ENCODE peak calls at places on chromosomes 2 and 18, in eight cellular contexts. D is AG04450, T is upper lobe of right lung, H is heart left ventricle, V is A549, G is body of pancreas, F is brain microvascular endothelial cell, I is WERI-Rb-1. R is an unnamed sample.

GRCh38 chr2:81467096-81467495 is 1162.5 kb upstream of the LRRTM1 start:
- DNase-seq in I (no peak), T (peak), H (peak), V (no peak), G (no peak), D (no peak), F (no peak), R (no peak)

GRCh38 chr18:27211569-27211968 is 26.5 kb upstream of the CHST9 start:
- DNase-seq in G (no peak), H (no peak), F (no peak), T (no peak), D (no peak), V (no peak), I (no peak), R (no peak)

GRCh38 chr2:216015722-216016464 is 2.5 kb upstream of the MREG start:
- DNase-seq in H (no peak), V (no peak), G (no peak), F (no peak), I (peak), D (no peak), T (no peak), R (no peak)

GRCh38 chr2:71461304-71461671 is 7.9 kb downstream of the DYSF start:
- DNase-seq in G (no peak), F (no peak), V (no peak), H (no peak), T (no peak), I (no peak), D (no peak), R (no peak)

GRCh38 chr2:197141669-197142068 is 168.9 kb downstream of the ANKRD44 start:
- DNase-seq in H (no peak), V (no peak), F (no peak), G (no peak), D (no peak), I (no peak), T (no peak), R (no peak)

GRCh38 chr2:47205576-47206141 is 50.6 kb upstream of the STPG4 start:
- DNase-seq in D (no peak), V (no peak), G (peak), I (peak), T (no peak), F (no peak), H (no peak), R (no peak)

GRCh38 chr2:224407241-224407680 is 5.4 kb upstream of the FAM124B start:
- DNase-seq in D (no peak), H (no peak), T (no peak), V (no peak), F (no peak), G (no peak), I (no peak), R (no peak)

GRCh38 chr2:177573120-177573519 is 180.5 kb downstream of the AGPS start:
- DNase-seq in I (no peak), T (no peak), D (no peak), F (no peak), G (no peak), H (no peak), V (peak), R (no peak)

GRCh38 chr2:54975598-54976507 is 74.4 kb downstream of the RTN4 start:
- DNase-seq in T (no peak), I (no peak), D (no peak), H (no peak), G (no peak), V (no peak), F (no peak), R (no peak)

GRCh38 chr2:175690113-175690716 is 311.9 kb downstream of the LNPK start:
- DNase-seq in H (no peak), T (no peak), F (peak), V (peak), D (peak), I (peak), G (peak), R (no peak)

DNA sequence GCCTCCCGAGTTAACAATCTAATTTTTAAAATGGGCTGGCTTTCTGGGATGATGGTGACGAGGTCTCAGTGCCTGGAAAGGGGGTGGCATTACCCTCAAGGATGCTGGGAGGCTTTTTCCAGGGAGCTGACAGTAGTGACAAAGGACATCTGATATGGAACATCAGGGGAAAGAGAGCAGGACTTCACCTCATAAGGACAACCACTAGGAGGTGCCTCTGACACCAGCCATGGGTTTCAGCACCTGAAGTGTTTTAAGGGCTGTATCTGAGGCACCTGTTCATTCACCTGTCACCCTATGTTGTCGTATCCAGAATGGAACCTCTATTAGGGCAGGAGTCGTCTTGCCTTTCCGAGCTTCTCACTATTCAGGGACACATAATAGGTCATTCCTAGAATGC is 10.8 kb downstream of the IL36B start:
- DNase-seq in F (no peak), G (no peak), H (no peak), V (peak), I (no peak), D (no peak), T (no peak), R (no peak)
- TF ChIP-seq CTCF in F (peak), G (no peak), H (no peak), V (no peak), I (peak), D (no peak), T (peak), R (no peak)

GRCh38 chr2:96116424-96116878 is at the start of gene ADRA2B:
- DNase-seq in V (peak), T (peak), G (peak), D (no peak), I (peak), H (peak), F (no peak), R (no peak)

GRCh38 chr2:96114903-96115581 is 1.3 kb downstream of the ADRA2B start:
- DNase-seq in F (no peak), D (no peak), H (peak), G (no peak), I (no peak), T (no peak), V (no peak), R (no peak)

GRCh38 chr2:96116879-96117533 is 635 bp upstream of the ADRA2B start:
- DNase-seq in G (peak), H (peak), T (peak), I (peak), V (peak), F (no peak), D (no peak), R (no peak)

GRCh38 chr2:96114546-96114902 is 1.8 kb downstream of the ADRA2B start:
- DNase-seq in D (no peak), F (no peak), V (no peak), G (no peak), T (no peak), H (peak), I (no peak), R (no peak)

GRCh38 chr2:96115631-96116423 is 544 bp downstream of the ADRA2B start:
- DNase-seq in F (no peak), H (peak), V (no peak), D (no peak), I (no peak), T (peak), G (no peak), R (no peak)
- H3K27ac ChIP-seq in F (no peak), H (no peak), V (peak), D (no peak), I (no peak), T (no peak), G (peak), R (no peak)

DNA sequence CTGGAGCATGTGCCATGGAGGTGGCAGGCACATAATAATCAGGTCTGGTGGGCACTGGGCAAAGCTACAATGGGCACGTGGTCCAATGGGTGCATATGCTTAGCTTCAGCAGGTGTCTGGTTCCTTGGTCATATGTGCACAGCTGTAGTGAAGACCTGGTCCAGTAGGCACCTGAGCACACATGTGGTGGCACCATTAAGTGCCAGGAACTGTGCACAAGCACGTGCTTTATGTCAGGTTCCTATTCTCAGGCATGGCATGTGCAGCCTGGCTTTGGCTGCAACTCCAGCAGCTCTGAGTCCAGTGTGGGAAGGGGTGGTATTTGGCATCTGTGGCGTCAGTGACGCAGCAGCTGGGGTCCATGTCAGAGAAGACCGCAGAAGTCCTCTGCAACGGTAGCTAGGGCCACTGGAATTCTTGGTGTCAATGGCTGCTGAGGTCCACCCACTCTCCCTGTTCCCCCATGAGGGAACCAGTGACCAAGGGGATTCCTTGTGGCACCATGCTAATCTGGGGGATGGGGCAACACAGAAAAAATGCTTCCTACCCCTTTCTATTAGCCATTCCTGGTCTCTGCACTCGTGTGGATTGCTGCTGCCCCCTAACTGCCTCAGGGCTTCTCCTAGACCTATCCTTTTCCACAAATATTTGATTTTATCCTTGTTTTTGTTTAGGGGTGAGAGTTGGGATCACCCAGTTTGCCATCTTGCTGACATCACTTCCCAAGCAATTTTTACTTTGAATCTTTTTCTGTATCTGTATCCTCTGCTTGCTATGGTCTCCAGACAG is 262.9 kb upstream of the MAP2 start:
- DNase-seq in V (no peak), T (no peak), I (no peak), D (no peak), G (no peak), F (no peak), H (no peak), R (no peak)
- TF ChIP-seq CTCF in V (no peak), T (no peak), I (no peak), D (no peak), G (no peak), F (no peak), H (no peak), R (no peak)

GRCh38 chr18:24536326-24536725 is 75.9 kb downstream of the HRH4 start:
- DNase-seq in G (no peak), T (no peak), H (no peak), F (no peak), D (no peak), I (no peak), V (no peak), R (no peak)

GRCh38 chr18:24540896-24541295 is 80.5 kb downstream of the HRH4 start:
- DNase-seq in G (no peak), V (no peak), H (no peak), T (no peak), I (no peak), D (no peak), F (no peak), R (no peak)

GRCh38 chr18:24539866-24540604 is 79.6 kb downstream of the HRH4 start:
- DNase-seq in V (no peak), F (no peak), H (no peak), T (no peak), D (no peak), G (no peak), I (no peak), R (no peak)

GRCh38 chr18:24536834-24537233 is 76.4 kb downstream of the HRH4 start:
- DNase-seq in H (no peak), V (no peak), F (no peak), G (no peak), I (no peak), T (no peak), D (no peak), R (no peak)

GRCh38 chr18:24538421-24539264 is 78.2 kb downstream of the HRH4 start:
- DNase-seq in G (no peak), I (no peak), F (no peak), T (no peak), D (no peak), V (no peak), H (no peak), R (no peak)
- H3K27ac ChIP-seq in G (no peak), I (no peak), F (no peak), T (no peak), D (no peak), V (no peak), H (no peak), R (no peak)

DNA sequence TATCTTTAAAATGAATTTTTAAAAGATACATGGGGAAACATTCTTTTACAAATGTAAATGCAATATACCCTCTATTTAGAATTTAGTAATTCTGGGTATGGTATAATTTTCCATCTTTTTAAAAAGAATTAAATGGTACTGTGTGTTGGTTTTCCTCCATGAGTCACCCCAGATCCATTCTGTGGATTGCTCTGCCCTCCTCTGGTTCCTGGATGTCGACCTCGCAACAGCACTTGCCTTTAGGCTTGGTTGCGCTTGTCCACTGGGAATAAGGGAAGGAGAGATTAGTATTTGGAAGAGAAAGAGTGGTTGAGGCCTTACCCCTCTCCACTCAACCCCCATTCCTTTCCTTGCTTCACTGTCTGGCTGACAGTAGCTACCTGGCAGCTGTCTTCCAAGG is 90.4 kb downstream of the FTCDNL1 start:
- DNase-seq in T (no peak), F (no peak), G (no peak), V (no peak), H (no peak), I (no peak), D (no peak), R (no peak)
- TF ChIP-seq CTCF in T (no peak), F (no peak), G (no peak), V (no peak), H (no peak), I (no peak), D (no peak), R (no peak)

GRCh38 chr2:20446280-20446916 is 476 bp upstream of the RHOB start:
- DNase-seq in G (no peak), F (peak), I (peak), T (no peak), H (no peak), V (no peak), D (no peak), R (no peak)
- H3K27ac ChIP-seq in G (peak), F (peak), I (peak), T (peak), H (peak), V (peak), D (peak), R (peak)

GRCh38 chr2:21369787-21370186 is 246.0 kb downstream of the TDRD15 start:
- DNase-seq in H (no peak), V (no peak), I (no peak), F (no peak), G (no peak), T (no peak), D (no peak), R (no peak)

GRCh38 chr2:21367421-21367820 is 243.7 kb downstream of the TDRD15 start:
- DNase-seq in V (no peak), D (no peak), F (peak), G (no peak), I (no peak), T (no peak), H (no peak), R (no peak)

GRCh38 chr2:21371499-21372003 is 247.8 kb downstream of the TDRD15 start:
- DNase-seq in D (no peak), F (no peak), T (no peak), H (no peak), I (no peak), G (no peak), V (no peak), R (no peak)

DNA sequence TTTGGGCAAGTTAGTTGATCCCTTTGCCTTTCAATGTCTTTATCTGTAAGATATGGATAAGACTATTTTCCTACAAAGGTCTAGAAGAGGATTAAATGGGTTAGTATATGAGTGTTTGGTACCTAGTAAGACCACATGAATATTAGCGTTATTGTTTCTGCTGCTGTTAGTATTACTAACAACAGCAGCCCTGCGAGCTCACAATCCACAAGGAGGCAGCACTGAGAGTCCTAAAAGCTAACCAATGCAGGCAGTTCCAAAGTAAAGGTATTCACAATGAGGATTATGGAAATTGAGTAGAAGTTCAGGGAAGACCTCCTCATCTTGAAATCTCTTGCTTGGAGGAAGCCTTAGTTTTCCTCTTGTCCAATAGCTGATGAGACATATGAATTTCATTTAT is 248.9 kb downstream of the TDRD15 start:
- DNase-seq in T (no peak), G (peak), I (peak), D (no peak), H (no peak), V (peak), F (no peak), R (no peak)
- TF ChIP-seq CTCF in T (peak), G (peak), I (peak), D (peak), H (peak), V (peak), F (peak), R (no peak)

GRCh38 chr2:24065341-24065740 is 10.8 kb downstream of the SF3B6 start:
- DNase-seq in F (no peak), V (no peak), H (no peak), T (no peak), G (no peak), D (no peak), I (no peak), R (no peak)
- H3K27ac ChIP-seq in F (no peak), V (no peak), H (no peak), T (no peak), G (no peak), D (no peak), I (no peak), R (no peak)

R was measured in thoracic aorta.